ENCODE peak calls at places on chromosome X, in six cellular contexts. N, B, J, G, Z and D are unnamed samples.

GRCh38 chrX:114267127-114267526 is 316.8 kb upstream of the HTR2C start:
- DNase-seq in N (no peak), B (no peak), J (no peak), G (peak), Z (no peak), D (no peak)

GRCh38 chrX:136620780-136621179 is 27.2 kb upstream of the CD40LG start:
- DNase-seq in N (no peak), B (no peak), J (no peak), G (no peak), Z (no peak), D (no peak)

GRCh38 chrX:39941332-39941920 is 156.3 kb downstream of the BCOR start:
- DNase-seq in N (no peak), B (no peak), J (no peak), G (peak), Z (no peak), D (peak)

GRCh38 chrX:38112566-38112965 is 106.2 kb downstream of the SYTL5 start:
- DNase-seq in N (no peak), B (no peak), J (no peak), G (no peak), Z (no peak), D (peak)

GRCh38 chrX:136635235-136635634 is 12.7 kb upstream of the CD40LG start:
- DNase-seq in N (no peak), B (no peak), J (no peak), G (no peak), Z (no peak), D (no peak)

GRCh38 chrX:24242649-24243556 is 71.0 kb downstream of the SUPT20HL2 start:
- DNase-seq in N (no peak), B (no peak), J (no peak), G (peak), Z (peak), D (peak)

GRCh38 chrX:107429090-107429489 is 20.4 kb upstream of the FRMPD3 start:
- DNase-seq in N (no peak), B (no peak), J (peak), G (peak), Z (peak), D (peak)

GRCh38 chrX:136028383-136028984 is 43.2 kb downstream of the SLC9A6 start:
- DNase-seq in N (peak), B (no peak), J (no peak), G (peak), Z (peak), D (peak)

GRCh38 chrX:44314855-44315254 is 28.6 kb downstream of the EFHC2 start:
- DNase-seq in N (no peak), B (no peak), J (no peak), G (peak), Z (no peak), D (no peak)

GRCh38 chrX:109533005-109533404 is 3.6 kb upstream of the NXT2 start:
- DNase-seq in N (no peak), B (no peak), J (no peak), G (no peak), Z (no peak), D (no peak)

GRCh38 chrX:68997911-68998310 is 167.3 kb downstream of the PJA1 start:
- DNase-seq in N (no peak), B (no peak), J (no peak), G (no peak), Z (peak), D (no peak)

GRCh38 chrX:65127804-65128203 is 151.6 kb upstream of the ZC4H2 start:
- DNase-seq in N (no peak), B (no peak), J (no peak), G (no peak), Z (no peak), D (no peak)

GRCh38 chrX:17637235-17637634 is 100.1 kb upstream of the SCML1 start:
- DNase-seq in N (no peak), B (no peak), J (no peak), G (no peak), Z (no peak), D (no peak)
- H2BK15ac ChIP-seq in N (no peak), B (no peak), J (no peak), G (no peak), Z (no peak), D (no peak)

GRCh38 chrX:19360903-19361302 is 17.2 kb downstream of the PDHA1 start:
- DNase-seq in N (no peak), B (no peak), J (no peak), G (peak), Z (no peak), D (no peak)

DNA sequence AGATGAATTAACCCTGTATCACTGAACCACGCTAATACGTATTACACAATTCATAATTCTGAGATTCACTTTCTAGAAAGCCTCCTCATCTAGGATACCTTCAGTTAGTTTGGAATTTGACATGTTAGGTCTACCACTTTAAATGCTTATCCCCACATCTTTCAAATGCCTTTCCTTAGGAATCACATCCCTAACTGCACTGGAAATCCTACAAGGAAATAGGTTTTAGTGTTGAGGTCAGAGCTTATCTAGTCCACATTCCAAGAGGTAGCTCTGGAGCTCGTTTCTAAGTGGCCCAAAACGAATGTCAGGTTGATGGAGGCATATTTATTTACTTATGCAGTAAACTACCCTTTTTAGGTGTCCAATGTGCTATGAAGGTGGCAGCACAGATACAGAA is 18.0 kb downstream of the PDHA1 start:
- DNase-seq in N (no peak), B (no peak), J (no peak), G (peak), Z (no peak), D (no peak)
- H3K9ac ChIP-seq in N (no peak), B (no peak), J (no peak), G (no peak), Z (no peak), D (no peak)

GRCh38 chrX:122625821-122626220 is 558.3 kb upstream of the GRIA3 start:
- DNase-seq in N (no peak), B (no peak), J (no peak), G (no peak), Z (peak), D (peak)
- H2BK15ac ChIP-seq in N (no peak), B (no peak), J (no peak), G (no peak), Z (no peak), D (no peak)

DNA sequence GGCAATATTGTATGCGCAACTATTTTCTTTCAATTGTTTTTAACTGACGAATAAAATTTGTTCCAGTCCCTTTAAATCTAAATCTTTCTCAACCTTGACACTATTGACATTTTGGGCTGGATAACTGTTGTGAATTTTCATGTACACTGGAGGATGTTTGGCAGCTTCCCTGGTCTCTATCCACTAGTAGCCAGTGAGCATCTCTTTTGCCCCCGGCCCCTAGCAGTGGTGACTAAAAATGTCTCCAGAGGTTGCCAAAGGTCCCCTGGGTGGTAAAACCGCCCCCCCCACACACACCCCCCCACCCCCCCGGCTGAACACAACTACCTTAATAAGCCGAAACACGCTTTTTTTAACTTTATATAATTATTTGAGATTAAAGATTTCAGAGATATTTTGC is 514 bp downstream of the FANCB start:
- DNase-seq in N (no peak), B (no peak), J (no peak), G (peak), Z (no peak), D (no peak)
- H3K9ac ChIP-seq in N (no peak), B (peak), J (peak), G (peak), Z (no peak), D (peak)

GRCh38 chrX:41689711-41690110 is 938 bp downstream of the GPR34 start:
- DNase-seq in N (no peak), B (no peak), J (no peak), G (no peak), Z (no peak), D (no peak)

GRCh38 chrX:41688835-41689234 is at the start of gene GPR34:
- DNase-seq in N (no peak), B (no peak), J (no peak), G (no peak), Z (no peak), D (no peak)

GRCh38 chrX:41695464-41695863 is 6.7 kb downstream of the GPR34 start:
- DNase-seq in N (no peak), B (no peak), J (no peak), G (peak), Z (peak), D (peak)

GRCh38 chrX:41693024-41693423 is 4.3 kb downstream of the GPR34 start:
- DNase-seq in N (no peak), B (no peak), J (no peak), G (no peak), Z (no peak), D (no peak)

GRCh38 chrX:41692162-41692749 is 3.5 kb downstream of the GPR34 start:
- DNase-seq in N (no peak), B (no peak), J (no peak), G (no peak), Z (peak), D (no peak)
- H2BK15ac ChIP-seq in N (no peak), B (no peak), J (no peak), G (no peak), Z (no peak), D (no peak)